ENCODE peak calls at places on chromosome 17, in four cellular contexts. I is fibroblast of lung, N is PC-9, B is BJ. H is an unnamed sample.

GRCh38 chr17:57444632-57445031 is 188.3 kb downstream of the MSI2 start:
- DNase-seq in I (no peak), N (no peak), B (no peak), H (no peak)

GRCh38 chr17:70588003-70588402 is 418.7 kb downstream of the KCNJ2 start:
- DNase-seq in I (no peak), N (no peak), B (no peak), H (no peak)

GRCh38 chr17:8290043-8290442 is 1.6 kb downstream of the RANGRF start:
- DNase-seq in I (no peak), N (no peak), B (no peak), H (no peak)

GRCh38 chr17:44911133-44912001 is 3.9 kb downstream of the GFAP start:
- DNase-seq in I (peak), N (peak), B (no peak), H (no peak)

GRCh38 chr17:76527430-76528111 is 9.9 kb downstream of the CYGB start:
- DNase-seq in I (peak), N (peak), B (no peak), H (no peak)

GRCh38 chr17:18261146-18261515 is 669 bp downstream of the MIEF2 start:
- DNase-seq in I (peak), N (peak), B (no peak), H (no peak)

GRCh38 chr17:33871720-33872535 is 383.2 kb upstream of the CCL2 start:
- DNase-seq in I (no peak), N (peak), B (no peak), H (no peak)

GRCh38 chr17:9928601-9929341 is 23.7 kb upstream of the RCVRN start:
- DNase-seq in I (peak), N (peak), B (peak), H (no peak)

GRCh38 chr17:3025421-3026124 is 37.8 kb downstream of the OR1D5 start:
- DNase-seq in I (no peak), N (no peak), B (no peak), H (peak)

GRCh38 chr17:46940692-46941404 is 17.9 kb downstream of the GOSR2 start:
- DNase-seq in I (peak), N (peak), B (no peak), H (peak)

GRCh38 chr17:1907818-1908698 is 78.3 kb downstream of the RPA1 start:
- DNase-seq in I (peak), N (no peak), B (no peak), H (no peak)

GRCh38 chr17:64174686-64175456 is 44.9 kb upstream of the ERN1 start:
- DNase-seq in I (peak), N (no peak), B (no peak), H (no peak)

GRCh38 chr17:72710834-72711233 is 381.7 kb downstream of the SLC39A11 start:
- DNase-seq in I (peak), N (no peak), B (no peak), H (no peak)

GRCh38 chr17:33140413-33141099 is 148.9 kb downstream of the SPACA3 start:
- DNase-seq in I (no peak), N (no peak), B (no peak), H (no peak)

GRCh38 chr17:30921544-30922196 is at the start of gene ADAP2:
- DNase-seq in I (no peak), N (no peak), B (no peak), H (no peak)

GRCh38 chr17:43951750-43952149 is 2.0 kb downstream of the PYY start:
- DNase-seq in I (no peak), N (no peak), B (no peak), H (no peak)

GRCh38 chr17:82188001-82188961 is 24.4 kb downstream of the CCDC57 start:
- DNase-seq in I (no peak), N (no peak), B (no peak), H (no peak)

GRCh38 chr17:82350182-82351030 is 8.6 kb upstream of the TEX19 start:
- DNase-seq in I (no peak), N (no peak), B (no peak), H (no peak)

GRCh38 chr17:30344283-30345088 is 10.6 kb upstream of the TMIGD1 start:
- DNase-seq in I (peak), N (peak), B (no peak), H (no peak)

GRCh38 chr17:14091367-14091766 is 22.1 kb downstream of the COX10 start:
- DNase-seq in I (peak), N (no peak), B (no peak), H (no peak)

GRCh38 chr17:70674061-70674460 is 504.7 kb downstream of the KCNJ2 start:
- DNase-seq in I (no peak), N (no peak), B (no peak), H (no peak)

DNA sequence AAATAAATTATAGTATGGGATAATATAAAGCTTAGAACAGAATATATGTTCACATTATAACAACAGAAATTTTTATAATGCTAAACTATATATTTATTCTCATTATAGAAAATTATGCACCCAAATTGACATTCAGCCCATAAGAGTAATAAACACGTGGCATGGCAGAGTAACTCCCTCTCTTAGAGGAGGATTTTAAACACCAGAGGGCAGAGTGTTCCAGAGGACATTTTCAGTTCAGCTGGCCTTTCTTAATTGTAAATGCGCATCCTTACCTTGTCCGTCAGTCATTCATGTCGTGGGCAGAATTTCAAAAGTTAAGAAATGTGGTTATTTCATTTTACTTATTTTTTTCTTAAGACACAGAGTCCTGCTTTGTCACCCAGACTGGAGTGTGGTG is 147.1 kb downstream of the TANC2 start:
- DNase-seq in I (peak), N (no peak), B (no peak), H (no peak)
- TF ChIP-seq CTCF in I (peak), N (peak), B (no peak), H (peak)

GRCh38 chr17:507441-507840 is 154.8 kb upstream of the RPH3AL start:
- DNase-seq in I (no peak), N (no peak), B (no peak), H (no peak)

GRCh38 chr17:510223-510917 is 157.8 kb upstream of the RPH3AL start:
- DNase-seq in I (peak), N (no peak), B (no peak), H (no peak)

GRCh38 chr17:511833-512251 is 159.2 kb upstream of the RPH3AL start:
- DNase-seq in I (no peak), N (no peak), B (no peak), H (no peak)

GRCh38 chr17:511001-511690 is 158.5 kb upstream of the RPH3AL start:
- DNase-seq in I (peak), N (no peak), B (peak), H (no peak)

DNA sequence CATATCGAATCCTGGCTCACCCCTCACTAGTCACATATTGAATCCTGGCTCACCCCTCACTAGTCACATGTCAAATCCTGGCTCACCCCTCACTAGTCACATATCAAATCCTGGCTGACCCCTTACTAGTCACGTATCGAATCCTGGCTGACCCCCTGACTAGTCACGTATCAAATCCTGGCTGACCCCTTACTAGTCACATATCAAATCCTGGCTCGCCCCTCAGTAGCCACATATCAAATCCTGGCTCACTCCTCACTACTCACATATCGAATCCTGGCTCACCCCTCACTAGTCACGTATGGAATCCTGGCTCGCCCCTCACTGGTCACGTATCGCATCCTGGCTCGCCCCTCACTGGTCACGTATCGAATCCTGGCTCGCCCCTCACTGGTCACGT is 156.7 kb upstream of the RPH3AL start:
- DNase-seq in I (no peak), N (no peak), B (no peak), H (no peak)
- TF ChIP-seq CTCF in I (no peak), N (no peak), B (no peak), H (no peak)

GRCh38 chr17:4594406-4595349 is 10.3 kb downstream of the SMTNL2 start:
- DNase-seq in I (no peak), N (no peak), B (no peak), H (no peak)
- TF ChIP-seq CTCF in I (peak), N (no peak), B (peak), H (peak)

GRCh38 chr17:49494937-49495841 is at the start of gene NGFR:
- DNase-seq in I (no peak), N (no peak), B (no peak), H (no peak)
- TF ChIP-seq CTCF in I (no peak), N (no peak), B (no peak), H (peak)

GRCh38 chr17:42613699-42614295 is 4.3 kb downstream of the TUBG1 start:
- DNase-seq in I (no peak), N (no peak), B (no peak), H (no peak)

GRCh38 chr17:42612013-42612412 is 2.5 kb downstream of the TUBG1 start:
- DNase-seq in I (no peak), N (no peak), B (no peak), H (no peak)

GRCh38 chr17:42603318-42603717 is 5.9 kb downstream of the RETREG3 start:
- DNase-seq in I (no peak), N (no peak), B (no peak), H (no peak)

GRCh38 chr17:42609182-42609813 is at the start of the genes RETREG3 and TUBG1:
- DNase-seq in I (peak), N (peak), B (peak), H (peak)

GRCh38 chr17:42608692-42609181 is 437 bp downstream of the RETREG3 start:
- DNase-seq in I (no peak), N (no peak), B (no peak), H (no peak)
- TF ChIP-seq CTCF in I (no peak), N (no peak), B (no peak), H (no peak)

GRCh38 chr17:11296994-11297393 is 56.0 kb downstream of the SHISA6 start:
- DNase-seq in I (no peak), N (no peak), B (no peak), H (no peak)
- TF ChIP-seq CTCF in I (no peak), N (peak), B (no peak), H (peak)

H was measured in type B pancreatic cell.